ENCODE peak calls at places on chromosomes 11 and 22, in eight cellular contexts. V, O, Y, M, E, F, P and D are unnamed samples.

GRCh38 chr22:30265851-30266444 is 703 bp downstream of the OSM start:
- DNase-seq in V (peak; percentile 73), O (peak; percentile 68), Y (no peak), M (no peak), E (no peak), F (no peak), P (peak; percentile 78), D (no peak)

GRCh38 chr11:107707807-107708206 is 4.0 kb downstream of the SLN start:
- DNase-seq in V (no peak), O (no peak), Y (no peak), M (no peak), E (no peak), F (no peak), P (no peak), D (no peak)

GRCh38 chr22:48175721-48176120 is 1413.3 kb downstream of the TBC1D22A start:
- DNase-seq in V (no peak), O (no peak), Y (no peak), M (no peak), E (peak; percentile 18), F (no peak), P (no peak), D (no peak)

GRCh38 chr11:32113637-32114203 is 22.8 kb downstream of the RCN1 start:
- DNase-seq in V (no peak), O (no peak), Y (no peak), M (no peak), E (no peak), F (no peak), P (no peak), D (no peak)

GRCh38 chr11:108486331-108486730 is 11.9 kb downstream of the POGLUT3 start:
- DNase-seq in V (no peak), O (no peak), Y (no peak), M (no peak), E (no peak), F (no peak), P (no peak), D (no peak)

GRCh38 chr11:72759468-72759867 is 7.3 kb upstream of the ARAP1 start:
- DNase-seq in V (no peak), O (no peak), Y (no peak), M (no peak), E (no peak), F (no peak), P (no peak), D (no peak)

GRCh38 chr22:29979645-29980303 is 96.8 kb downstream of the MTMR3 start:
- DNase-seq in V (no peak), O (no peak), Y (no peak), M (no peak), E (no peak), F (no peak), P (no peak), D (no peak)

GRCh38 chr11:99366476-99366992 is 345.8 kb downstream of the CNTN5 start:
- DNase-seq in V (no peak), O (no peak), Y (no peak), M (no peak), E (no peak), F (no peak), P (no peak), D (no peak)

GRCh38 chr11:3230636-3231549 is 1.3 kb downstream of the MRGPRE start:
- DNase-seq in V (no peak), O (no peak), Y (no peak), M (no peak), E (no peak), F (no peak), P (peak; percentile 52), D (no peak)

GRCh38 chr11:11142359-11142758 is 210.7 kb downstream of the CSNK2A3 start:
- DNase-seq in V (no peak), O (no peak), Y (no peak), M (no peak), E (no peak), F (no peak), P (no peak), D (no peak)

GRCh38 chr11:3169235-3169951 is 4.3 kb upstream of the OSBPL5 start:
- DNase-seq in V (peak; percentile 24), O (peak; percentile 34), Y (no peak), M (peak; percentile 49), E (peak; percentile 85), F (no peak), P (peak; percentile 79), D (peak; percentile 33)

GRCh38 chr11:64170419-64170818 is 4.5 kb upstream of the MACROD1 start:
- DNase-seq in V (no peak), O (no peak), Y (no peak), M (no peak), E (no peak), F (no peak), P (no peak), D (no peak)

GRCh38 chr11:107683807-107684206 is 28.0 kb downstream of the SLN start:
- DNase-seq in V (no peak), O (no peak), Y (no peak), M (no peak), E (no peak), F (peak; percentile 25), P (no peak), D (no peak)

GRCh38 chr11:15075162-15075526 is 1.8 kb downstream of the CALCB start:
- DNase-seq in V (no peak), O (no peak), Y (no peak), M (no peak), E (no peak), F (no peak), P (no peak), D (no peak)

GRCh38 chr11:15072551-15073143 is 746 bp upstream of the CALCB start:
- DNase-seq in V (no peak), O (no peak), Y (no peak), M (no peak), E (no peak), F (no peak), P (no peak), D (no peak)

GRCh38 chr11:15071556-15072255 is 1.7 kb upstream of the CALCB start:
- DNase-seq in V (no peak), O (no peak), Y (no peak), M (no peak), E (peak; percentile 80), F (no peak), P (no peak), D (no peak)

GRCh38 chr11:15073361-15074205 is at the start of gene CALCB:
- DNase-seq in V (no peak), O (no peak), Y (peak; percentile 65), M (no peak), E (no peak), F (no peak), P (no peak), D (no peak)

DNA sequence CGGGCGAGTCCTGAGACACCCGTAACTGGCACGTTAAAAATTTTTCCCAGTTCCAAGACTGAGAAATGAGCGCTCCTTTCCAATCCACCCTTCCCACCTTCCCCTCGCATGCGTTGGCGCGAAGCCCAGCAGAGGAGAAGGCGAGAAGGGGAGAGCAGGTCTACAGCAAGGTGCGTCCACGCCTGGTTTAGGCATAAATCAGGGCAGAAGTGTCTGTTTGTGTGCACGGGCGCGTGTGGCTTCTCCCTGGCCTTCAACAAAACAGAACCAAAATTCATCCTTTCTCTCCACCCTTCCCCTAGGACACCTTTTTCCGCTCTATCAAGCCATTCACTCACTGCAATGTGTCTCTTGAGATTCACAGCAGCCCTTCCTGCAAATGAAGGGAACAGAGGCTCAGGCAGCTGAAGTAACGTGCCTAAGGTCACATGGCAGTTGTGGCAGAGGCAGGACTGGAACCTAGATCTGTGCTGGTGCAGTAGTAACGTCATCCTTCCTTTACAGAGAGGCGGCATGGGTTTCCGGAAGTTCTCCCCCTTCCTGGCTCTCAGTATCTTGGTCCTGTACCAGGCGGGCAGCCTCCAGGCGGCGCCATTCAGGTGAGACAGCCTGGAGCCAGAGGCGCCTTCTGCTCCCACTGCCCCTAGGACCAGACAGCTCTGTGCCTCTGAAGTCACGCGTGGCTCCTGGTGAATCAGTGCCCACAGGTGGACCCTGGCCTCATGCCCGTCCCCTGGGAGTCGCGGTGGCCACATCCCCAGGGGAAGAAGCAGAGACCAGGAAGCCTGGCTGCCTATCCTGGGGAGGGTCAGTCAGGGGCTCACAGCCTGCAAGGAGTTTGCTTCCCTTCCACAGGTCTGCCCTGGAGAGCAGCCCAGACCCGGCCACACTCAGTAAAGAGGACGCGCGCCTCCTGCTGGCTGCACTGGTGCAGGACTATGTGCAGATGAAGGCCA is 1.1 kb downstream of the CALCB start:
- DNase-seq in V (peak; percentile 86), O (peak; percentile 91), Y (peak; percentile 98), M (peak; percentile 81), E (peak; percentile 80), F (peak; percentile 69), P (peak; percentile 87), D (peak; percentile 73)
- TF ChIP-seq EP300 in V (no peak), O (no peak), Y (no peak), M (no peak), E (no peak), F (no peak), P (no peak), D (no peak)

GRCh38 chr22:23402275-23403151 is 177.6 kb downstream of the IGLL1 start:
- DNase-seq in V (peak; percentile 80), O (peak; percentile 75), Y (peak; percentile 82), M (no peak), E (peak; percentile 78), F (peak; percentile 48), P (peak; percentile 67), D (peak; percentile 88)

GRCh38 chr22:23403720-23404688 is 176.1 kb downstream of the IGLL1 start:
- DNase-seq in V (no peak), O (no peak), Y (no peak), M (no peak), E (peak; percentile 73), F (no peak), P (peak; percentile 53), D (no peak)

GRCh38 chr22:23404689-23405365 is 175.3 kb downstream of the IGLL1 start:
- DNase-seq in V (no peak), O (peak; percentile 42), Y (peak; percentile 89), M (no peak), E (peak; percentile 71), F (no peak), P (peak; percentile 58), D (peak; percentile 57)

GRCh38 chr22:23403152-23403719 is 176.9 kb downstream of the IGLL1 start:
- DNase-seq in V (no peak), O (no peak), Y (no peak), M (no peak), E (peak; percentile 74), F (no peak), P (peak; percentile 45), D (peak; percentile 58)

GRCh38 chr22:23405366-23405851 is 174.7 kb downstream of the IGLL1 start:
- DNase-seq in V (no peak), O (no peak), Y (no peak), M (no peak), E (peak; percentile 58), F (no peak), P (peak; percentile 54), D (no peak)
- H3K27ac ChIP-seq in V (no peak overlapping the region), O (no peak overlapping the region), Y (no peak overlapping the region), M (no peak overlapping the region), E (no peak overlapping the region), F (no peak overlapping the region), P (no peak overlapping the region), D (no peak overlapping the region)

DNA sequence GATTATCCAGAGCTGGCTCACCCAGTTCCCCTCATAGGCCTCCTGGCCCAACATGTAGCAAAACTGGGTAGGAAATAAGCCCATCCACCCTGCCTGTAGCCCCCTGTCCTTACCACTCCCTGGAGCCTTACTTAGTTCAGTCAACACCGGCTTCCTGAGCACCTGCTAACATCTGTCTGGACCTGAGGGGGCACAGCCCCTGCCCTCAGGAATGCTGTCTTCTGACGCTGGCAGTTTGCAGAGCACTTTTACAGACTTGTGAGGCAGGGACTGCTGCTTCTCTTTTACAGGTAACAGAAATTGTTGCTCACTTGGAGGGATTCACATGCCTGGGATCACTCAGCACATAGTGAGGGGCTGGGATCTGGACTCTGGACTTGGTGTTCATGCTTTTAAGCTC is 152.0 kb upstream of the TBCEL start:
- DNase-seq in V (no peak), O (no peak), Y (no peak), M (no peak), E (no peak), F (no peak), P (no peak), D (no peak)
- TF ChIP-seq POLR2A in V (no peak), O (no peak), Y (no peak), M (no peak), E (no peak), F (no peak), P (no peak), D (no peak)

GRCh38 chr11:15969701-15970329 is 386.5 kb downstream of the SOX6 start:
- DNase-seq in V (no peak), O (no peak), Y (no peak), M (no peak), E (no peak), F (no peak), P (no peak), D (no peak)
- TF ChIP-seq EP300 in V (no peak), O (no peak), Y (no peak), M (no peak), E (no peak), F (no peak), P (no peak), D (no peak)